ENCODE peak calls at places on chromosomes 5 and 9, in nine cellular contexts. L, T, E, F, B, N, P, Q and W are unnamed samples.

GRCh38 chr9:124337562-124337961 is 77.7 kb downstream of the PSMB7 start:
- DNase-seq in L (no peak), T (no peak), E (no peak), F (no peak), B (no peak), N (no peak), P (no peak), Q (no peak), W (no peak)

GRCh38 chr9:129319076-129319937 is 141.2 kb upstream of the IER5L start:
- DNase-seq in L (no peak), T (no peak), E (no peak), F (no peak), B (no peak), N (no peak), P (no peak), Q (no peak), W (no peak)

GRCh38 chr5:132392411-132392810 is 22.9 kb downstream of the SLC22A5 start:
- DNase-seq in L (no peak), T (no peak), E (no peak), F (no peak), B (no peak), N (no peak), P (no peak), Q (no peak), W (no peak)

GRCh38 chr9:86279839-86280238 is 2.5 kb downstream of the ISCA1 start:
- DNase-seq in L (no peak), T (no peak), E (peak), F (no peak), B (no peak), N (no peak), P (no peak), Q (no peak), W (no peak)

GRCh38 chr9:128396970-128397613 is 23.6 kb upstream of the CERCAM start:
- DNase-seq in L (no peak), T (no peak), E (no peak), F (no peak), B (no peak), N (no peak), P (no peak), Q (no peak), W (no peak)

GRCh38 chr9:125997510-125997823 is 250.3 kb downstream of the PBX3 start:
- DNase-seq in L (no peak), T (no peak), E (no peak), F (no peak), B (no peak), N (peak), P (no peak), Q (no peak), W (no peak)

GRCh38 chr5:2739360-2740050 is 12.0 kb downstream of the IRX2 start:
- DNase-seq in L (no peak), T (no peak), E (no peak), F (no peak), B (no peak), N (no peak), P (no peak), Q (no peak), W (no peak)

GRCh38 chr5:135220394-135221186 is 178.4 kb downstream of the MACROH2A1 start:
- DNase-seq in L (no peak), T (no peak), E (no peak), F (no peak), B (no peak), N (no peak), P (no peak), Q (no peak), W (no peak)

GRCh38 chr9:35333551-35333950 is 156.4 kb upstream of the RUSC2 start:
- DNase-seq in L (no peak), T (no peak), E (peak), F (no peak), B (no peak), N (no peak), P (no peak), Q (no peak), W (peak)

GRCh38 chr9:6931913-6932312 is 174.1 kb downstream of the KDM4C start:
- DNase-seq in L (no peak), T (no peak), E (peak), F (peak), B (no peak), N (no peak), P (no peak), Q (no peak), W (peak)

GRCh38 chr5:1746371-1747078 is 53.1 kb downstream of the MRPL36 start:
- DNase-seq in L (no peak), T (no peak), E (no peak), F (no peak), B (peak), N (no peak), P (no peak), Q (no peak), W (no peak)

GRCh38 chr9:126844085-126844484 is 16.4 kb upstream of the ZBTB34 start:
- DNase-seq in L (no peak), T (no peak), E (peak), F (peak), B (no peak), N (no peak), P (no peak), Q (no peak), W (peak)

GRCh38 chr9:84343111-84343521 is 2.6 kb upstream of the SLC28A3 start:
- DNase-seq in L (no peak), T (no peak), E (peak), F (no peak), B (no peak), N (no peak), P (no peak), Q (no peak), W (peak)

GRCh38 chr5:107831612-107832395 is 161.1 kb upstream of the EFNA5 start:
- DNase-seq in L (no peak), T (peak), E (no peak), F (peak), B (no peak), N (no peak), P (no peak), Q (no peak), W (no peak)

GRCh38 chr5:170554566-170555267 is 50.9 kb downstream of the KCNIP1 start:
- DNase-seq in L (no peak), T (no peak), E (peak), F (peak), B (peak), N (no peak), P (no peak), Q (no peak), W (peak)

GRCh38 chr5:135239461-135240282 is 159.4 kb downstream of the MACROH2A1 start:
- DNase-seq in L (no peak), T (no peak), E (no peak), F (no peak), B (peak), N (no peak), P (no peak), Q (no peak), W (peak)

GRCh38 chr9:137235424-137236237 is 4.9 kb downstream of the SLC34A3 start:
- DNase-seq in L (no peak), T (no peak), E (no peak), F (no peak), B (no peak), N (no peak), P (no peak), Q (no peak), W (no peak)
- H3K4me3 ChIP-seq in L (no peak), T (no peak), E (no peak), F (no peak), B (no peak), N (no peak), P (no peak), Q (no peak), W (no peak)

GRCh38 chr9:136587944-136588662 is 42.3 kb upstream of the NOTCH1 start:
- DNase-seq in L (no peak), T (no peak), E (no peak), F (no peak), B (no peak), N (no peak), P (no peak), Q (peak), W (no peak)
- H3K4me3 ChIP-seq in L (no peak), T (no peak), E (no peak), F (no peak), B (no peak), N (no peak), P (no peak), Q (peak), W (no peak)

DNA sequence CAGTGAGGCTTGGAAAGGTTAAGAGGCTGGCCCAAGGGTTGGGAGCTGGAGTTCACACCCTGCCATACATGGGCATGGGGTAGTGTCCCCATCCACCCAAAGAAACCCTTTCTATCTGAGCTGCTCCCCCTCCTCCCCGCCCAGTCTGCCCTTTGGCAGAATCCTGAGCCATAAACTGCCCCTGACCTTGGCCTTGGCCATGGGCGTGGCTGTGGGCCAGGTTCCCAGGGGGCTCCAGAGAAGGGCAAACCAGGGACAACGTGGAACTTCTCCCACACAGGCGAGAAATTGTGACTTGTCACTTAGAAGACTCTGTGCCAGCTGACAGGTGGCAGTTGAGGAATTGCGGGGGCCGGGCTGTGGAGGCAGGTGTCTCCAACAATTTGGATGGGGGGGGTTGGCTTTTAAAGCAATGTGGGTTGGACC is 4.8 kb downstream of the FAM78A start:
- DNase-seq in L (no peak), T (no peak), E (no peak), F (no peak), B (no peak), N (no peak), P (no peak), Q (peak), W (no peak)
- H3K4me3 ChIP-seq in L (no peak), T (no peak), E (no peak), F (no peak), B (no peak), N (no peak), P (peak), Q (peak), W (no peak)

DNA sequence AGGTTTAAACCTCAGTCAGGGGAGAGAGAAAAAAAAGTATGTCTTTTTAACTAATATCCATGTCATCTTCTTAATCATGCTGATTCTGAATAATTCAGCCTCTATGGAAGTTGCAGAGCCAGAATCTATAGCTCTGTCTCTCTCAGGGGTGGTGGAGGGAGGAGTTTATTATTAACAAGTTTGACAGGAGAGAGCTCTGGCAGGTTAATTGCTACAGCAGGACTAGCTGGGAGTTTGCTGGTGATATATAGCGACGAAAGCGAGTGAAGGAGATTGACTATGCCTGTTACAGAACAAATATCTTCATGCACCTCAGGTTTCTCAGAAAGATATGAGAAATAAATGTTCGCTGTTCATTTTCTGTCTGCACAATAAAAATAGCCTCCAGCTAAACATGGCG is 586.4 kb downstream of the TLE4 start:
- DNase-seq in L (no peak), T (no peak), E (no peak), F (no peak), B (no peak), N (no peak), P (peak), Q (no peak), W (no peak)
- H3K4me3 ChIP-seq in L (no peak), T (no peak), E (no peak), F (no peak), B (peak), N (no peak), P (peak), Q (no peak), W (no peak)

DNA sequence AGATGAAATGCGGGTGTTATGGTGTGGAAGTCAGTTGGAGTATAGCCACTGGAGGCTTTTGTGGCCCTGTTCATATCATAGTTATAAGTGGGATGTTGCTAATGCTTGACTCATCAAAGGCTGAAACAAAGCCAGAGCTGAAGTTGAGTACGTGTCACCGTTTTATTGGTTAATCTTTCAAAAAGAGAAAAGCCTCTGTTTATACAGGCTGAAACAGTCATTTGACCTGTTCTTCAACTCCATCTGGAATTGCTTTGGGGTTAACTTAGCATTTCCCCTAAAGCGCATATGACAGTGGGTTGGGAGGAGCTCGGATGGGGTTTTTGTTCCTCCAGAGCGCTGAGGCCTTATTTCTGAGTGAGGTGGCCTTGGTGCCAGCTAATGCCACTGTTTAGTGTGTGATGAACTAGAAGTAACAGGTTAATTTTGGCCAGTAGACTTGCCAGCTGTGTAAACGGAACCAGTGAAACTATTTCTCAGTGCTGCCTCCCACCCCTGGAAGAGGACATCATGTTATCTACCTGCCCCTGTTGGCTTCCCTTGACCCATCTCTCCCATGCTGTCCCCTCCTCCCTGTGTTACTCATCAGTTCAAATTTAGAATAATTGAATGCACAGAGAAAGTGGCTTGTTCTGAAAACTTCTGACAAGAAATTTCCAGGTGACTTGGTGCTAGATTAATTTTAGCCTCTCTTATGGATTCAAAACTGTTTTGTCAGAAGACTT is 34.2 kb downstream of the MTAP start:
- DNase-seq in L (no peak), T (peak), E (peak), F (peak), B (no peak), N (no peak), P (no peak), Q (no peak), W (peak)
- H3K4me3 ChIP-seq in L (no peak), T (no peak), E (peak), F (no peak), B (no peak), N (no peak), P (no peak), Q (no peak), W (no peak)